ENCODE peak calls at places on chromosomes 4 and X, in seven cellular contexts. Z, E, Y, G, V, S and Q are unnamed samples.

GRCh38 chr4:19748911-19749473 is 502.7 kb upstream of the SLIT2 start:
- DNase-seq in Z (no peak), E (no peak), Y (no peak), G (no peak), V (no peak), S (no peak), Q (no peak)

GRCh38 chr4:153611679-153612078 is 72.4 kb upstream of the TLR2 start:
- DNase-seq in Z (no peak), E (no peak), Y (no peak), G (no peak), V (no peak), S (no peak), Q (no peak)

GRCh38 chr4:13656569-13656988 is 29.1 kb upstream of the BOD1L1 start:
- DNase-seq in Z (peak), E (peak), Y (peak), G (no peak), V (peak), S (peak), Q (peak)

GRCh38 chrX:37787353-37787869 is 7.6 kb downstream of the CYBB start:
- DNase-seq in Z (no peak), E (no peak), Y (no peak), G (no peak), V (no peak), S (no peak), Q (no peak)

GRCh38 chr4:179750374-179750773 is 2308.1 kb upstream of the AGA start:
- DNase-seq in Z (no peak), E (no peak), Y (no peak), G (no peak), V (no peak), S (no peak), Q (no peak)

GRCh38 chrX:41559662-41560061 is 112.5 kb downstream of the NYX start:
- DNase-seq in Z (no peak), E (no peak), Y (peak), G (no peak), V (no peak), S (no peak), Q (no peak)

GRCh38 chr4:3442959-3443749 is 1.4 kb downstream of the HGFAC start:
- DNase-seq in Z (peak), E (peak), Y (peak), G (no peak), V (peak), S (no peak), Q (peak)

GRCh38 chr4:1367230-1367935 is 20.4 kb downstream of the UVSSA start:
- DNase-seq in Z (no peak), E (no peak), Y (no peak), G (no peak), V (no peak), S (no peak), Q (no peak)

GRCh38 chr4:6692806-6693205 is 872 bp upstream of the S100P start:
- DNase-seq in Z (no peak), E (peak), Y (no peak), G (no peak), V (no peak), S (no peak), Q (no peak)

GRCh38 chrX:108230562-108230961 is 139.0 kb downstream of the ATG4A start:
- DNase-seq in Z (no peak), E (no peak), Y (no peak), G (no peak), V (no peak), S (no peak), Q (no peak)

GRCh38 chr4:16758206-16758605 is 140.2 kb downstream of the LDB2 start:
- DNase-seq in Z (no peak), E (no peak), Y (no peak), G (no peak), V (no peak), S (no peak), Q (no peak)

GRCh38 chr4:107747748-107748486 is 27.9 kb upstream of the PAPSS1 start:
- DNase-seq in Z (no peak), E (no peak), Y (no peak), G (no peak), V (no peak), S (no peak), Q (peak)

GRCh38 chr4:71275570-71275969 is 63.2 kb upstream of the SLC4A4 start:
- DNase-seq in Z (no peak), E (no peak), Y (no peak), G (no peak), V (no peak), S (no peak), Q (no peak)

GRCh38 chr4:75715105-75715799 is 9.1 kb upstream of the USO1 start:
- DNase-seq in Z (peak), E (no peak), Y (no peak), G (no peak), V (peak), S (no peak), Q (no peak)

GRCh38 chr4:71188951-71189350 is 149.9 kb upstream of the SLC4A4 start:
- DNase-seq in Z (no peak), E (no peak), Y (no peak), G (no peak), V (no peak), S (no peak), Q (no peak)

GRCh38 chr4:151743128-151743854 is 17.5 kb downstream of the GATB start:
- DNase-seq in Z (no peak), E (no peak), Y (no peak), G (no peak), V (no peak), S (peak), Q (no peak)

GRCh38 chr4:124343711-124344110 is 368.8 kb downstream of the ANKRD50 start:
- DNase-seq in Z (no peak), E (no peak), Y (no peak), G (no peak), V (no peak), S (no peak), Q (no peak)

GRCh38 chrX:141469469-141469868 is 115.1 kb downstream of the SPANXA1 start:
- DNase-seq in Z (no peak), E (no peak), Y (no peak), G (no peak), V (no peak), S (no peak), Q (no peak)

DNA sequence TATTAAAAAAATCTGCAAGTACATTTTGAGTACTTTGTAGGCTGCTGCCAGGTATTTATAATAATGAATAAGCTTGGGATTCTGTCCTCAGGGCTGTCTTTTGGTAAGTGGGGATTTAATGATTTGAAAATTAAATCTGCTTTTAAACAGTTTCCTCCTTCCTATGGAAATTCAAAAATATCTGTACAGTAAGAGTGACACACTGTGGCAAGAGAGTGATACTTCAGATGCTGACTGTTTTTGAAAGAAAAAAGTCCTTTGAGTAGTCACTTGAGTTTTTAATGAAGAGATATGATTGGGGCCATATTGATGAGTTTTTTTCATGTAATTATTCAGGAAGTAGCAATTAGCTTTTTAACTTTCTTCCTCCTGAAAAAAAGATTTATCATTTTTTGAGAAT is 49.2 kb downstream of the SMARCAD1 start:
- DNase-seq in Z (no peak), E (peak), Y (no peak), G (no peak), V (no peak), S (no peak), Q (peak)
- TF ChIP-seq JUND in Z (no peak), E (no peak), Y (no peak), G (no peak), V (no peak), S (no peak), Q (no peak)

GRCh38 chr4:83013420-83013867 is 2.8 kb upstream of the LIN54 start:
- DNase-seq in Z (no peak), E (no peak), Y (no peak), G (no peak), V (peak), S (no peak), Q (no peak)
- TF ChIP-seq JUND in Z (no peak), E (no peak), Y (no peak), G (no peak), V (no peak), S (no peak), Q (no peak)

GRCh38 chr4:38889143-38889542 is 21.5 kb downstream of the FAM114A1 start:
- DNase-seq in Z (no peak), E (peak), Y (no peak), G (peak), V (no peak), S (peak), Q (no peak)
- TF ChIP-seq JUND in Z (no peak), E (no peak), Y (peak), G (peak), V (peak), S (peak), Q (no peak)

GRCh38 chrX:114626323-114626722 is 42.4 kb downstream of the HTR2C start:
- DNase-seq in Z (no peak), E (peak), Y (peak), G (no peak), V (peak), S (no peak), Q (no peak)
- TF ChIP-seq JUND in Z (no peak), E (no peak), Y (no peak), G (no peak), V (no peak), S (no peak), Q (no peak)

DNA sequence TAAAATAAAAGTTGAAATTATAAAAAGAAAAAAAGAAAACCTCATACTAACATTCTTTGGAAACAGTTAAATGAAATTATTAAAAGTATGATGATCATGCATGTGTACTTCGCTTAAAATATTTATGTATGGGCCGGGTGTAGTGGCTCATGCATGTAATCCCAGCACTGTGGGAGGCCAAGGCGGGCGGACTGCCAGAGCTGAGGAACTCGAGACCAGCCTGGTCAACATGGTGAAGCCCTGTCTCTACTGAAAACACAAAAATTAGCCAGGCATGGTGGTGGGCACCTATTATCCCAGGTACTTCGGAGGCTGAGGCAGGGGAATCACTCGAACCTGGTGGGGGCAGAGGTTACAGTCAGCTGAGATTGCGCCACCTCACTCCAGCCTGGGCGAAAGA is 952.2 kb upstream of the FTHL17 start:
- DNase-seq in Z (no peak), E (no peak), Y (no peak), G (no peak), V (no peak), S (no peak), Q (no peak)
- TF ChIP-seq JUND in Z (no peak), E (no peak), Y (no peak), G (no peak), V (no peak), S (no peak), Q (no peak)